ENCODE peak calls at places on chromosomes 3 and 15, in four cellular contexts. O is midbrain, E is cerebellum, L is heart right ventricle. K is an unnamed sample.

GRCh38 chr3:37862219-37862711 is 585 bp downstream of the CTDSPL start:
- DNase-seq in L (peak), O (peak), E (peak), K (no peak)

GRCh38 chr3:13567684-13568514 is 19.0 kb downstream of the FBLN2 start:
- DNase-seq in O (no peak), L (no peak), E (no peak), K (no peak)

GRCh38 chr15:68145706-68146105 is 59.4 kb downstream of the CALML4 start:
- DNase-seq in O (no peak), L (no peak), E (no peak), K (no peak)

GRCh38 chr3:53457068-53457467 is 37.3 kb upstream of the CACNA1D start:
- DNase-seq in E (no peak), L (no peak), O (no peak), K (no peak)

GRCh38 chr15:52783191-52783829 is 6.8 kb downstream of the ONECUT1 start:
- DNase-seq in O (no peak), L (no peak), E (no peak), K (no peak)

GRCh38 chr15:99443768-99444446 is 121.9 kb upstream of the MEF2A start:
- DNase-seq in L (no peak), O (no peak), E (no peak), K (no peak)

GRCh38 chr3:38843898-38844297 is 27.9 kb upstream of the SCN10A start:
- DNase-seq in O (peak), L (no peak), E (peak), K (no peak)

GRCh38 chr3:52246728-52247454 is 1.3 kb downstream of the PPM1M start:
- DNase-seq in L (no peak), O (no peak), E (no peak), K (no peak)

GRCh38 chr3:71949403-71949802 is 164.5 kb upstream of the PROK2 start:
- DNase-seq in E (no peak), O (no peak), L (no peak), K (no peak)

GRCh38 chr3:100400424-100400781 is 486 bp downstream of the TOMM70 start:
- DNase-seq in O (no peak), E (peak), L (no peak), K (no peak)

GRCh38 chr3:177824190-177824786 is 627.0 kb upstream of the TBL1XR1 start:
- DNase-seq in O (peak), E (no peak), L (peak), K (no peak)

GRCh38 chr3:176964656-176965055 is 232.6 kb downstream of the TBL1XR1 start:
- DNase-seq in E (no peak), O (no peak), L (no peak), K (no peak)

GRCh38 chr3:113151475-113152031 is 59.8 kb upstream of the BOC start:
- DNase-seq in O (no peak), E (no peak), L (no peak), K (no peak)

GRCh38 chr15:48777645-48778337 is 33.1 kb downstream of the CEP152 start:
- DNase-seq in O (no peak), L (no peak), E (no peak), K (no peak)

GRCh38 chr3:189710620-189711388 is 79.6 kb downstream of the TP63 start:
- DNase-seq in O (no peak), E (no peak), L (no peak), K (no peak)

GRCh38 chr3:157083824-157084223 is 76.1 kb downstream of the CCNL1 start:
- DNase-seq in E (no peak), L (no peak), O (no peak), K (no peak)

GRCh38 chr3:63349583-63350177 is 71.6 kb downstream of the SYNPR start:
- DNase-seq in O (peak), E (peak), L (no peak), K (peak)

GRCh38 chr3:107992976-107993684 is 97.7 kb downstream of the CD47 start:
- DNase-seq in O (no peak), L (no peak), E (no peak), K (no peak)

GRCh38 chr15:84833447-84833846 is 16.3 kb downstream of the ALPK3 start:
- DNase-seq in O (no peak), E (no peak), L (no peak), K (no peak)

GRCh38 chr3:39531681-39532080 is 64.2 kb downstream of the MOBP start:
- DNase-seq in E (no peak), L (no peak), O (no peak), K (no peak)

GRCh38 chr15:75694241-75695182 is 18.1 kb downstream of the CSPG4 start:
- DNase-seq in O (peak), L (peak), E (peak), K (peak)

GRCh38 chr3:160618878-160619277 is 53.5 kb upstream of the KPNA4 start:
- DNase-seq in O (no peak), E (no peak), L (no peak), K (no peak)

GRCh38 chr3:37864904-37865303 is 3.2 kb downstream of the CTDSPL start:
- DNase-seq in E (no peak), L (no peak), O (peak), K (no peak)

GRCh38 chr3:23480981-23481380 is 277.9 kb downstream of the UBE2E2 start:
- DNase-seq in L (no peak), E (no peak), O (peak), K (no peak)

GRCh38 chr15:58185439-58185838 is 47.3 kb downstream of the AQP9 start:
- DNase-seq in O (no peak), E (no peak), L (no peak), K (no peak)

GRCh38 chr3:122858373-122858772 is 63.5 kb downstream of the SLC49A4 start:
- DNase-seq in L (no peak), O (no peak), E (no peak), K (no peak)

GRCh38 chr15:92781925-92782453 is 118.1 kb upstream of the CHD2 start:
- DNase-seq in O (no peak), L (no peak), E (no peak), K (no peak)

GRCh38 chr3:119401069-119401468 is 62.3 kb downstream of the TMEM39A start:
- DNase-seq in O (no peak), L (no peak), E (no peak), K (no peak)

GRCh38 chr3:139388961-139389551 is 391 bp downstream of the COPB2 start:
- DNase-seq in O (no peak), L (no peak), E (no peak), K (no peak)

GRCh38 chr3:105862217-105862616 is 6.6 kb downstream of the CBLB start:
- DNase-seq in E (no peak), O (no peak), L (no peak), K (no peak)

GRCh38 chr3:171813278-171813896 is 3.1 kb upstream of the PLD1 start:
- DNase-seq in L (no peak), O (no peak), E (no peak), K (no peak)

GRCh38 chr3:142595581-142595950 is 627 bp upstream of the PLS1 start:
- DNase-seq in E (no peak), O (no peak), L (no peak), K (no peak)